ENCODE peak calls at places on chromosomes 3 and 15, in seven cellular contexts. R, B, C, M, T, H and Z are unnamed samples.

GRCh38 chr3:129240436-129240835 is 9.0 kb upstream of the COPG1 start:
- DNase-seq in R (peak), B (no peak), C (no peak), M (no peak), T (peak), H (peak), Z (no peak)

GRCh38 chr15:75596703-75597345 is 17.7 kb upstream of the PTPN9 start:
- DNase-seq in R (no peak), B (no peak), C (no peak), M (no peak), T (no peak), H (no peak), Z (no peak)

GRCh38 chr15:50886139-50886467 is 22.4 kb upstream of the AP4E1 start:
- DNase-seq in R (no peak), B (no peak), C (no peak), M (no peak), T (no peak), H (no peak), Z (no peak)

GRCh38 chr3:64578797-64579196 is 109.0 kb downstream of the ADAMTS9 start:
- DNase-seq in R (no peak), B (no peak), C (no peak), M (no peak), T (no peak), H (no peak), Z (no peak)

GRCh38 chr3:53192608-53193007 is 31.6 kb downstream of the PRKCD start:
- DNase-seq in R (no peak), B (no peak), C (no peak), M (no peak), T (no peak), H (no peak), Z (no peak)

GRCh38 chr15:92079047-92079446 is 225.5 kb downstream of the SLCO3A1 start:
- DNase-seq in R (no peak), B (no peak), C (peak), M (no peak), T (no peak), H (no peak), Z (peak)

GRCh38 chr3:71062920-71063767 is 520.4 kb downstream of the FOXP1 start:
- DNase-seq in R (no peak), B (no peak), C (peak), M (peak), T (peak), H (no peak), Z (no peak)

GRCh38 chr3:45647148-45647619 is 42.0 kb upstream of the SACM1L start:
- DNase-seq in R (peak), B (no peak), C (no peak), M (peak), T (peak), H (no peak), Z (peak)

GRCh38 chr3:69647710-69648109 is 91.6 kb upstream of the MITF start:
- DNase-seq in R (no peak), B (no peak), C (no peak), M (no peak), T (no peak), H (no peak), Z (no peak)

GRCh38 chr3:139679218-139679617 is 1.4 kb upstream of the NMNAT3 start:
- DNase-seq in R (no peak), B (no peak), C (no peak), M (no peak), T (no peak), H (no peak), Z (no peak)